ENCODE peak calls at places on chromosome 20, in four cellular contexts. One of them, this sample, is unnamed.

GRCh38 chr20:63682384-63683139 is 13.9 kb upstream of the TNFRSF6B start:
- DNase-seq in SK-N-SH: no peak
- DNase-seq in HepG2: peak; percentile 63
- DNase-seq in GM12878: no peak
- DNase-seq in this sample: no peak

GRCh38 chr20:6707231-6707870 is 60.1 kb upstream of the BMP2 start:
- DNase-seq in GM12878: no peak
- DNase-seq in SK-N-SH: no peak
- DNase-seq in HepG2: no peak
- DNase-seq in this sample: no peak

GRCh38 chr20:2610941-2611720 is 41.3 kb upstream of the NOP56 start:
- DNase-seq in SK-N-SH: no peak
- DNase-seq in HepG2: no peak
- DNase-seq in GM12878: no peak
- DNase-seq in this sample: no peak

GRCh38 chr20:57539889-57540288 is 14.9 kb upstream of the CTCFL start:
- DNase-seq in SK-N-SH: no peak
- DNase-seq in HepG2: no peak
- DNase-seq in GM12878: no peak
- DNase-seq in this sample: no peak

GRCh38 chr20:45545754-45546453 is 1.3 kb downstream of the EPPIN start:
- DNase-seq in HepG2: peak; percentile 48
- DNase-seq in SK-N-SH: peak; percentile 10
- DNase-seq in GM12878: no peak
- DNase-seq in this sample: peak; percentile 47

GRCh38 chr20:32028647-32029372 is 18.6 kb downstream of the CCM2L start:
- DNase-seq in SK-N-SH: peak; percentile 55
- DNase-seq in GM12878: no peak
- DNase-seq in HepG2: peak; percentile 54
- DNase-seq in this sample: no peak

GRCh38 chr20:13017235-13017634 is 8.5 kb downstream of the SPTLC3 start:
- DNase-seq in GM12878: no peak
- DNase-seq in SK-N-SH: no peak
- DNase-seq in HepG2: no peak
- DNase-seq in this sample: no peak

GRCh38 chr20:21522479-21523397 is 8.9 kb upstream of the NKX2-2 start:
- DNase-seq in GM12878: no peak
- DNase-seq in SK-N-SH: peak; percentile 27
- DNase-seq in HepG2: no peak
- DNase-seq in this sample: no peak

GRCh38 chr20:44742304-44743079 is 3.2 kb upstream of the KCNK15 start:
- DNase-seq in GM12878: no peak
- DNase-seq in SK-N-SH: no peak
- DNase-seq in HepG2: no peak
- DNase-seq in this sample: no peak

GRCh38 chr20:59645761-59646171 is 41.4 kb downstream of the PHACTR3 start:
- DNase-seq in SK-N-SH: no peak
- DNase-seq in GM12878: no peak
- DNase-seq in HepG2: no peak
- DNase-seq in this sample: no peak

GRCh38 chr20:20743511-20744169 is 31.2 kb upstream of the RALGAPA2 start:
- DNase-seq in GM12878: no peak
- DNase-seq in HepG2: peak; percentile 57
- DNase-seq in SK-N-SH: no peak
- DNase-seq in this sample: peak; percentile 56

GRCh38 chr20:20410678-20411077 is 42.8 kb downstream of the INSM1 start:
- DNase-seq in GM12878: no peak
- DNase-seq in SK-N-SH: peak; percentile 66
- DNase-seq in HepG2: no peak
- DNase-seq in this sample: peak; percentile 17

GRCh38 chr20:62952373-62953166 is at the start of gene SLC17A9:
- DNase-seq in SK-N-SH: no peak
- DNase-seq in GM12878: peak; percentile 37
- DNase-seq in HepG2: peak; percentile 94
- DNase-seq in this sample: no peak

GRCh38 chr20:48595495-48596475 is 232.0 kb downstream of the PREX1 start:
- DNase-seq in GM12878: no peak
- DNase-seq in HepG2: no peak
- DNase-seq in SK-N-SH: no peak
- DNase-seq in this sample: no peak

GRCh38 chr20:48284837-48285236 is 499.6 kb upstream of the SULF2 start:
- DNase-seq in GM12878: no peak
- DNase-seq in HepG2: peak; percentile 64
- DNase-seq in SK-N-SH: no peak
- DNase-seq in this sample: no peak

GRCh38 chr20:15240801-15241200 is 903.4 kb upstream of the FLRT3 start:
- DNase-seq in GM12878: no peak
- DNase-seq in SK-N-SH: no peak
- DNase-seq in HepG2: no peak
- DNase-seq in this sample: no peak

GRCh38 chr20:11993886-11994466 is 76.3 kb downstream of the BTBD3 start:
- DNase-seq in GM12878: no peak
- DNase-seq in SK-N-SH: no peak
- DNase-seq in HepG2: no peak
- DNase-seq in this sample: no peak

GRCh38 chr20:63345328-63346100 is 15.6 kb downstream of the CHRNA4 start:
- DNase-seq in SK-N-SH: peak; percentile 71
- DNase-seq in HepG2: no peak
- DNase-seq in GM12878: no peak
- DNase-seq in this sample: no peak

GRCh38 chr20:8074931-8075330 is 55.4 kb upstream of the TMX4 start:
- DNase-seq in GM12878: no peak
- DNase-seq in HepG2: no peak
- DNase-seq in SK-N-SH: no peak
- DNase-seq in this sample: no peak

GRCh38 chr20:53609501-53610445 is 16.1 kb upstream of the ZNF217 start:
- DNase-seq in GM12878: no peak
- DNase-seq in HepG2: no peak
- DNase-seq in SK-N-SH: no peak
- DNase-seq in this sample: no peak

GRCh38 chr20:49323622-49324238 is 45.9 kb upstream of the ZNFX1 start:
- DNase-seq in GM12878: no peak
- DNase-seq in SK-N-SH: peak; percentile 41
- DNase-seq in HepG2: peak; percentile 52
- DNase-seq in this sample: no peak

GRCh38 chr20:58718121-58718563 is 25.5 kb downstream of the NPEPL1 start:
- DNase-seq in GM12878: no peak
- DNase-seq in HepG2: no peak
- DNase-seq in SK-N-SH: peak; percentile 10
- DNase-seq in this sample: peak; percentile 36

GRCh38 chr20:49477200-49477599 is 5.3 kb downstream of the KCNB1 start:
- DNase-seq in GM12878: no peak
- DNase-seq in HepG2: no peak
- DNase-seq in SK-N-SH: peak; percentile 48
- DNase-seq in this sample: no peak

GRCh38 chr20:10674684-10675455 is 1.1 kb upstream of the JAG1 start:
- DNase-seq in HepG2: peak; percentile 84
- DNase-seq in SK-N-SH: peak; percentile 85
- DNase-seq in GM12878: no peak
- DNase-seq in this sample: peak; percentile 90

GRCh38 chr20:58839474-58839874 is 11.2 kb downstream of the GNAS-AS1 start:
- DNase-seq in GM12878: no peak
- DNase-seq in HepG2: peak; percentile 34
- DNase-seq in SK-N-SH: peak; percentile 85
- DNase-seq in this sample: no peak

GRCh38 chr20:25421107-25421506 is 13.6 kb downstream of the GINS1 start:
- DNase-seq in HepG2: no peak
- DNase-seq in GM12878: no peak
- DNase-seq in SK-N-SH: no peak
- DNase-seq in this sample: no peak

GRCh38 chr20:47701612-47702011 is 83.7 kb downstream of the SULF2 start:
- DNase-seq in HepG2: no peak
- DNase-seq in GM12878: no peak
- DNase-seq in SK-N-SH: no peak
- DNase-seq in this sample: no peak

GRCh38 chr20:38880952-38881735 is 45.1 kb upstream of the FAM83D start:
- DNase-seq in GM12878: no peak
- DNase-seq in HepG2: no peak
- DNase-seq in SK-N-SH: no peak
- DNase-seq in this sample: no peak

GRCh38 chr20:53599378-53599777 is 5.7 kb upstream of the ZNF217 start:
- DNase-seq in GM12878: no peak
- DNase-seq in HepG2: no peak
- DNase-seq in SK-N-SH: no peak
- DNase-seq in this sample: no peak

GRCh38 chr20:1362484-1362883 is 30.4 kb downstream of the FKBP1A start:
- DNase-seq in SK-N-SH: no peak
- DNase-seq in HepG2: no peak
- DNase-seq in GM12878: no peak
- DNase-seq in this sample: no peak

GRCh38 chr20:48042628-48043027 is 257.3 kb upstream of the SULF2 start:
- DNase-seq in HepG2: no peak
- DNase-seq in SK-N-SH: no peak
- DNase-seq in GM12878: no peak
- DNase-seq in this sample: no peak

GRCh38 chr20:11379257-11380011 is 538.3 kb upstream of the BTBD3 start:
- DNase-seq in SK-N-SH: no peak
- DNase-seq in GM12878: no peak
- DNase-seq in HepG2: peak; percentile 47
- DNase-seq in this sample: peak; percentile 73

GRCh38 chr20:48159156-48159971 is 374.1 kb upstream of the SULF2 start:
- DNase-seq in HepG2: no peak
- DNase-seq in GM12878: no peak
- DNase-seq in SK-N-SH: peak; percentile 78
- DNase-seq in this sample: no peak

GRCh38 chr20:59831901-59832240 is 101.6 kb downstream of the SYCP2 start:
- DNase-seq in HepG2: no peak
- DNase-seq in SK-N-SH: peak; percentile 11
- DNase-seq in GM12878: no peak
- DNase-seq in this sample: peak; percentile 39

GRCh38 chr20:64069614-64070243 is 6.7 kb downstream of the TCEA2 start:
- DNase-seq in HepG2: peak; percentile 62
- DNase-seq in SK-N-SH: peak; percentile 89
- DNase-seq in GM12878: no peak
- DNase-seq in this sample: peak; percentile 89

GRCh38 chr20:12056836-12057235 is 139.1 kb downstream of the BTBD3 start:
- DNase-seq in SK-N-SH: no peak
- DNase-seq in HepG2: no peak
- DNase-seq in GM12878: no peak
- DNase-seq in this sample: no peak

GRCh38 chr20:62832212-62832922 is 15.5 kb downstream of the COL9A3 start:
- DNase-seq in GM12878: peak; percentile 57
- DNase-seq in HepG2: no peak
- DNase-seq in SK-N-SH: peak; percentile 21
- DNase-seq in this sample: no peak

GRCh38 chr20:35237486-35237885 is 11.0 kb downstream of the MMP24 start:
- DNase-seq in GM12878: no peak
- DNase-seq in HepG2: no peak
- DNase-seq in SK-N-SH: no peak
- DNase-seq in this sample: no peak

GRCh38 chr20:61433816-61434215 is 181.8 kb downstream of the CDH4 start:
- DNase-seq in SK-N-SH: no peak
- DNase-seq in HepG2: no peak
- DNase-seq in GM12878: no peak
- DNase-seq in this sample: no peak
- TF ChIP-seq TCF12 in SK-N-SH: no peak
- TF ChIP-seq TCF12 in HepG2: no peak
- TF ChIP-seq TCF12 in GM12878: no peak
- TF ChIP-seq TCF12 in this sample: no peak

GRCh38 chr20:37114012-37114411 is 18.2 kb upstream of the RBL1 start:
- DNase-seq in SK-N-SH: no peak
- DNase-seq in GM12878: no peak
- DNase-seq in HepG2: no peak
- DNase-seq in this sample: no peak

GRCh38 chr20:37108676-37109075 is 12.9 kb upstream of the RBL1 start:
- DNase-seq in HepG2: no peak
- DNase-seq in GM12878: no peak
- DNase-seq in SK-N-SH: no peak
- DNase-seq in this sample: no peak

DNA sequence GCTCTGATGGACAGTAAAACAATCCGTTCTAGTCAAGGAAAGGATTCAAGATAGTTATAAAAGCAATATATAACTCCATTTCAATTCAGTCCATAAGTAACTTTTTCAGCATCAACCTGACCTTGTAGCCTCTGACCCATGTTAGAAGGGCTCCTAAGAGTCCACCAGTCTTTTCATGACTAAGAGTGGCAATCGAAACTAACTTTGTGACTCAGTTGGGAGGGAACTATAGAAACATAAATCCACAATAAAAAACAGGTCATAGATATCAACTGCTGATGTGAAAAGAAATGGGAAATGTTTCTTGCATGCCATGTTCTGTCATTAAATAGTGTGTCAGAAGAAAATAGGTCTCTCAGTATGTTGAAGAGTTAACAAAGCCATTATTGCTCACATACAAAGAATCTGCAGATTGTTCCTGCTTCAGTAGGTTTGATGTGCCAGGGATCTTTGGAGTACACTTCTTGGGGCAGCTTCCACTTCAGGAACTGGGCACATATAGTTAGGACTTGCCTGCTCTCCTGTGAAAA is 16.2 kb upstream of the RBL1 start:
- DNase-seq in HepG2: no peak
- DNase-seq in SK-N-SH: no peak
- DNase-seq in GM12878: no peak
- DNase-seq in this sample: no peak
- TF ChIP-seq TCF12 in HepG2: no peak
- TF ChIP-seq TCF12 in SK-N-SH: no peak
- TF ChIP-seq TCF12 in GM12878: no peak
- TF ChIP-seq TCF12 in this sample: no peak

GRCh38 chr20:24379116-24379927 is 90.1 kb upstream of the SYNDIG1 start:
- DNase-seq in SK-N-SH: no peak
- DNase-seq in HepG2: no peak
- DNase-seq in GM12878: no peak
- DNase-seq in this sample: no peak
- TF ChIP-seq TCF12 in SK-N-SH: no peak
- TF ChIP-seq TCF12 in HepG2: no peak
- TF ChIP-seq TCF12 in GM12878: no peak
- TF ChIP-seq TCF12 in this sample: no peak

GRCh38 chr20:33787253-33787891 is 23.8 kb upstream of the CHMP4B start:
- DNase-seq in GM12878: no peak
- DNase-seq in SK-N-SH: no peak
- DNase-seq in HepG2: no peak
- DNase-seq in this sample: no peak
- TF ChIP-seq TCF12 in GM12878: no peak
- TF ChIP-seq TCF12 in SK-N-SH: no peak
- TF ChIP-seq TCF12 in HepG2: no peak
- TF ChIP-seq TCF12 in this sample: no peak

DNA sequence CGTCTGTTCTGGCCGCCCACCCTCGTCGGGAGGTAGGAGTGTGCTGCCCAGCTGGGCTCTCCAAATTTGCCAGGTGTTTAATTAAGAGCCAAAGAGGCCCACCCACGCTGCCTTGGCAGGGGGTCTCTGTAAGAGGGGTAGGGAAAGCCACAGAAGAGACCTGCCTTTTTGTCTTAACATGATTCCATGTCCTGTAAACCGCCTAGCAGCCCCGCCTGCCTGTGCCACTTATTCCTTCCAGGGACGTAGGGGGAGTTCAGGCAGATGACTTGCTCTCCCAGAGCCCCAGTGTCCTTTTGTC is 2.1 kb downstream of the FAM210B start:
- DNase-seq in SK-N-SH: no peak
- DNase-seq in GM12878: no peak
- DNase-seq in HepG2: no peak
- DNase-seq in this sample: no peak
- TF ChIP-seq TCF12 in SK-N-SH: no peak
- TF ChIP-seq TCF12 in GM12878: no peak
- TF ChIP-seq TCF12 in HepG2: no peak
- TF ChIP-seq TCF12 in this sample: no peak

GRCh38 chr20:37395921-37396519 is 50.1 kb downstream of the SRC start:
- DNase-seq in SK-N-SH: peak; percentile 67
- DNase-seq in HepG2: no peak
- DNase-seq in GM12878: no peak
- DNase-seq in this sample: peak; percentile 39
- TF ChIP-seq TCF12 in SK-N-SH: no peak
- TF ChIP-seq TCF12 in HepG2: no peak
- TF ChIP-seq TCF12 in GM12878: no peak
- TF ChIP-seq TCF12 in this sample: no peak

This sample was measured in H1.